ENCODE peak calls at places on chromosome 3, in seven cellular contexts. L is HCT116, F is HepG2, B is K562, H is NT2/D1, R is SK-N-SH, M is H1. P is an unnamed sample.
A peak's percentile ranks its signal among the peaks of the same experiment; 100 is the strongest.

GRCh38 chr3:5197470-5198312 is 10.2 kb downstream of the EDEM1 start:
- DNase-seq in M (no peak), F (no peak), B (peak; percentile 30), R (no peak), H (no peak), L (no peak), P (peak; percentile 83)

GRCh38 chr3:66633564-66633963 is 132.7 kb upstream of the LRIG1 start:
- DNase-seq in M (no peak), B (no peak), R (no peak), L (no peak), F (no peak), H (no peak), P (no peak)

GRCh38 chr3:14142567-14143270 is 17.9 kb downstream of the TMEM43 start:
- DNase-seq in R (no peak), F (no peak), M (no peak), B (no peak), L (no peak), H (no peak), P (no peak)

GRCh38 chr3:118187221-118187620 is 847.4 kb downstream of the IGSF11 start:
- DNase-seq in B (no peak), L (no peak), R (no peak), M (no peak), F (no peak), H (no peak), P (no peak)

GRCh38 chr3:184584001-184584891 is 22.7 kb downstream of the EPHB3 start:
- DNase-seq in B (no peak), M (peak; percentile 68), H (no peak), R (peak; percentile 65), F (no peak), L (no peak), P (no peak)

GRCh38 chr3:12979151-12979946 is 93.9 kb downstream of the IQSEC1 start:
- DNase-seq in F (no peak), B (no peak), M (no peak), L (no peak), R (no peak), H (no peak), P (no peak)

GRCh38 chr3:86921981-86922680 is 68.8 kb downstream of the VGLL3 start:
- DNase-seq in R (no peak), F (no peak), L (no peak), M (no peak), H (no peak), B (no peak), P (no peak)

GRCh38 chr3:134846084-134846483 is 51.0 kb downstream of the EPHB1 start:
- DNase-seq in L (no peak), B (no peak), M (no peak), R (no peak), H (no peak), F (no peak), P (no peak)

GRCh38 chr3:148021400-148021799 is 612.2 kb downstream of the ZIC1 start:
- DNase-seq in M (no peak), F (no peak), B (no peak), H (no peak), R (no peak), L (no peak), P (no peak)

GRCh38 chr3:33936921-33937210 is 138.4 kb downstream of the PDCD6IP start:
- DNase-seq in H (no peak), M (no peak), L (no peak), B (no peak), F (no peak), R (no peak), P (no peak)

GRCh38 chr3:83968386-83968785 is 990.4 kb upstream of the CADM2 start:
- DNase-seq in L (no peak), R (no peak), B (no peak), M (no peak), H (no peak), F (no peak), P (no peak)

GRCh38 chr3:61136191-61136590 is 115.1 kb downstream of the FHIT start:
- DNase-seq in M (no peak), H (no peak), B (no peak), F (no peak), R (peak; percentile 20), L (no peak), P (no peak)

GRCh38 chr3:186644683-186645082 is 4.5 kb downstream of the FETUB start:
- DNase-seq in H (no peak), F (no peak), B (no peak), M (peak; percentile 33), L (no peak), R (no peak), P (no peak)

GRCh38 chr3:18066899-18067582 is 324.6 kb upstream of the TBC1D5 start:
- DNase-seq in B (no peak), H (no peak), M (no peak), R (no peak), F (no peak), L (no peak), P (no peak)

GRCh38 chr3:9915252-9916141 is 1.4 kb upstream of the IL17RC start:
- DNase-seq in F (peak; percentile 36), L (no peak), H (no peak), R (peak; percentile 81), B (no peak), M (peak; percentile 81), P (no peak)

GRCh38 chr3:128770387-128770786 is 44.4 kb downstream of the RAB7A start:
- DNase-seq in R (no peak), L (no peak), B (no peak), F (no peak), M (no peak), H (no peak), P (no peak)
- TF ChIP-seq YY1 in R (no peak), L (no peak), B (no peak), F (no peak), M (no peak), H (no peak), P (no peak)

DNA sequence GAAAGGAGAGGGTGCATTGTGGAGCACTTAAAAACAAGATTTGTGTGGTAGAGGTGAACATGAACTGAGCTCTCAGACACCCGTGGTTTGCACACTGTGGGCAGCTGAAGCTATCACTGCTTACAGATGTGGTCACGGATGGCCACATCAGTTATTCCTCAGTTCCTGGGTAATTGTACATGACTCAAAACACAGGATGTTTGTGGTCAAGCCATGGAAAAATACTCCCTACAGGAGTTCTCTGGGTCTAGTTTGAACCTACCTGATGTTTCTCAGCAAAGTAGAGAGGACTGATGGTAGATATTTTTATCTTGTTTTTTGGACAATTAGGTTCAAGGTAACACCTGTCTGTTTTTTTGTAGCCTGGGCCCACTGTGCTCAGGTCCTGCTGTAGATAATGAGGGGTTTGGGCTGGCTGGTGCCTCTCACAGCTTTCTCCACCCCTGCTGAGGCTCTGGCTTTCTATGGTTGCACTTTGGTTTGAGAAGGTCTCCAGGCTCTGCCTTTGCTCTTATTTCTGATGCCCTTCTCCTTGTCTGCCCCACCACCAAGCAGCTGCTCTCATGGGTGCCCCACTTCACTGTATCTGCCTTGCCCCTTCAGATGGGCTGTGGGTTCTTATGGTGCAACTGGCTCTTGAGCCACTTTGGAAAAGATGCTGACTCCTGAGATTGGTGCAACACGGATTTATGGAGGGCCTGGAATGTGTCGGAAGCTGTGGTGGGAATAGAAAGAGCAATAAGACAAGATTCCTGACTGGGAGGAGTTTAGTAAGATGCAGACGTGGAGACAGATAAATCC is 40.1 kb downstream of the CDCP1 start:
- DNase-seq in M (no peak), R (no peak), F (no peak), B (peak; percentile 60), H (no peak), L (peak; percentile 73), P (no peak)
- TF ChIP-seq YY1 in M (no peak), R (no peak), F (no peak), B (no peak), H (no peak), L (no peak), P (no peak)

GRCh38 chr3:38560996-38561717 is 65.0 kb downstream of the EXOG start:
- DNase-seq in B (no peak), M (no peak), F (no peak), L (no peak), R (no peak), H (no peak), P (no peak)
- TF ChIP-seq YY1 in B (no peak), M (no peak), F (no peak), L (no peak), R (no peak), H (no peak), P (no peak)

DNA sequence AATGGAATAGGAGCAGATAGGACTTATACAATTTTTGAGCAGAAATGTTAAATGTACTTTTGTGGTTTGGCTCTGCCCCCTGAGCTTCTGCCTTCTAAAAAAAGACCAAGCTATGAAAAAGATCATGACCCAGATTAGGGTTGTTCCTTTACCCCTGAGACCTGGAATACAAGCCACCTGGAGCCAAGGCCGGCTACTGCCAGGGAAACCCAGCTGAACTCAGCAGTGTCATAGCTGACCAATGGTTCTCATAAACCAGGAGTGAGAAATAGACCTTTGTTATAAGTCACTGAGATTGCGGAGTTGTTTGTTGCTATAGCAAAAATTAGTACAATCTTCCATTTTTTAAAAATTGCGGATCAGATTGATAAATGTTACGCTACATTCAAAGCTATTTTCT is 1261.8 kb downstream of the ROBO1 start:
- DNase-seq in R (no peak), M (no peak), B (no peak), H (no peak), L (no peak), F (no peak), P (no peak)
- TF ChIP-seq YY1 in R (no peak), M (no peak), B (no peak), H (no peak), L (no peak), F (no peak), P (no peak)

DNA sequence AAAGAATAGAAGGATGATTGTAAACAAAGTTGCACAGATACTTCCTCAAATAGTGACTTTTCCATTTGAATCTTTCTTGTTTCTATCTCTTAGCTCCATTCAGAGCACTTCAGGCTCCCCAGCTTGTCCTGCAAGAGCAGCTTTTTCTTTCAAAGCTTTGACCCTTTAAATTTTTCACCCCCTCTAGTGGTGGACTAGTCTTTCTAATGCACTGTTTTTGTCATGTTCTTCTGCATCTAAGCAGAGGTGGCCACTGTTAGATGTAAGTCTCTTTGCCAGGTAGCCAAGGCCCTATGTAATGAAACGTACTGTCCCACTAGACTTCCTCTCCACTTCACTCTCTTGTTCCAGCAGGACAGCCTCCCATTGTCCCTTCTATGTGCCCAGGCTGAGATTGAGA is 74.0 kb upstream of the MANF start:
- DNase-seq in M (no peak), L (peak; percentile 23), R (peak; percentile 32), B (peak; percentile 9), H (no peak), F (peak; percentile 28), P (no peak)
- TF ChIP-seq YY1 in M (no peak), L (no peak), R (no peak), B (no peak), H (no peak), F (no peak), P (no peak)

P was measured in GM12878.